ENCODE peak calls at places on chromosome 22, in ten cellular contexts. P is A549, I is GM12878, Y is adrenal gland, H is erythroblast, K is uterus, Z is transverse colon, L is spleen, D is lower leg skin, B is breast epithelium. N is an unnamed sample.

GRCh38 chr22:20567371-20567847 is 60.0 kb downstream of the MED15 start:
- DNase-seq in P (no peak), I (no peak), Y (no peak), H (no peak), K (no peak), Z (no peak), L (peak; percentile 32), D (no peak), B (peak; percentile 77), N (no peak)

GRCh38 chr22:27774200-27774599 is 27.4 kb downstream of the MN1 start:
- DNase-seq in P (no peak), I (no peak), Y (no peak), H (no peak), K (no peak), Z (no peak), L (no peak), D (no peak), B (no peak), N (no peak)

GRCh38 chr22:22939537-22940368 is 52.1 kb downstream of the IGLL5 start:
- DNase-seq in P (no peak), I (no peak), Y (no peak), H (no peak), K (no peak), Z (peak; percentile 10), L (peak; percentile 73), D (peak; percentile 31), B (no peak), N (no peak)

GRCh38 chr22:43882122-43882767 is 9.6 kb downstream of the PNPLA5 start:
- DNase-seq in P (no peak), I (no peak), Y (no peak), H (no peak), K (no peak), Z (no peak), L (peak; percentile 35), D (no peak), B (no peak), N (no peak)

GRCh38 chr22:29205598-29206371 is at the start of gene EMID1:
- DNase-seq in P (no peak), I (no peak), Y (peak; percentile 60), H (peak; percentile 86), K (peak; percentile 48), Z (peak; percentile 47), L (peak; percentile 84), D (no peak), B (no peak), N (no peak)

GRCh38 chr22:36081023-36081431 is 52.4 kb upstream of the RBFOX2 start:
- DNase-seq in P (no peak), I (no peak), Y (peak; percentile 62), H (no peak), K (no peak), Z (peak; percentile 26), L (no peak), D (no peak), B (no peak), N (no peak)

GRCh38 chr22:17726561-17727243 is 47.6 kb downstream of the BID start:
- DNase-seq in P (no peak), I (no peak), Y (peak; percentile 33), H (no peak), K (no peak), Z (no peak), L (no peak), D (peak; percentile 56), B (no peak), N (no peak)

GRCh38 chr22:24483966-24484545 is 11.1 kb upstream of the UPB1 start:
- DNase-seq in P (no peak), I (no peak), Y (no peak), H (no peak), K (no peak), Z (no peak), L (no peak), D (no peak), B (no peak), N (no peak)

DNA sequence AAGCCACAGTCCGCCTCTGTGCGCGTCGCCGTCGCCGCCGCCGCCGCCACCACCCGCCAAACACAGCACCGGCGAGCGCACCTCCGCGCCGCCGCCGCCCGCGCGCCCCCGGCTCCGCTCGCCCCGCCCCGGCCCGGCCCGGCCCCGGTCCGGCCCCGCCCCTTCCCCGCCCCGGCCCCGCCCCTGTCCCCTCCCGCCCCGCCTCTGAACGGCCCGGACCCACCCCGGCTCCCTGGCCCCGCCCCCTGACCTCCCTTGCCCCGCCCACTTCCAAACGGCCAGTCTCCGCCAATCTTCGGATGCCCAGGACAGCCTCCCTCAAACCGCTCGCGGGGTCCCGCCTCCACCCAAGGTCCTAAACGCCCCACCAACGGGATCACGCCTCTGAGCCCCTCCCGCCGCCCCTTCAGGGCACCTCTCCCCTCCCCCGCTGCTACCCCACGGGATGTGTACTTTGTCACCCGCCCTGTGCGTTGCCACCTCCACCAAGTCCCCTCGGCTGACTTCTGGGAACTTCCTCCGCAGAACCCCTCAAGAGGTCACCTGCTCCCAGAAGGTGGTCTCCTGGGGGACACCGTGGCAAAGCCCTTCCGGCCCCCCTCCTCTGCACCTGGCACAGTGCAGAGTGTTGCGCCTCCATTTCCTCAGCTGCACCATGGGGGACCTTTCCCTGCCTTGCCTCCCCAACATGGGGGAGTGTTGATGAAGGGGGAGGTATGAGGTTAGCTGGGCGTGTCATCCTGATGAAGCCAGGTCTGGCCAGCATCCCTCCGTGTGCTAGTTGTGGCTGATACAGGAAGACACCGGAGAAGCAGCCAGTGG is at the start of gene KIAA0930:
- DNase-seq in P (peak; percentile 67), I (no peak), Y (peak; percentile 78), H (peak; percentile 87), K (peak; percentile 84), Z (peak; percentile 88), L (peak; percentile 96), D (peak; percentile 96), B (peak; percentile 68), N (peak; percentile 69)
- TF ChIP-seq POLR2A in P (peak; percentile 22), I (peak; percentile 13), Y (no peak), H (no peak), K (no peak), Z (no peak), L (no peak), D (no peak), B (no peak), N (no peak)

DNA sequence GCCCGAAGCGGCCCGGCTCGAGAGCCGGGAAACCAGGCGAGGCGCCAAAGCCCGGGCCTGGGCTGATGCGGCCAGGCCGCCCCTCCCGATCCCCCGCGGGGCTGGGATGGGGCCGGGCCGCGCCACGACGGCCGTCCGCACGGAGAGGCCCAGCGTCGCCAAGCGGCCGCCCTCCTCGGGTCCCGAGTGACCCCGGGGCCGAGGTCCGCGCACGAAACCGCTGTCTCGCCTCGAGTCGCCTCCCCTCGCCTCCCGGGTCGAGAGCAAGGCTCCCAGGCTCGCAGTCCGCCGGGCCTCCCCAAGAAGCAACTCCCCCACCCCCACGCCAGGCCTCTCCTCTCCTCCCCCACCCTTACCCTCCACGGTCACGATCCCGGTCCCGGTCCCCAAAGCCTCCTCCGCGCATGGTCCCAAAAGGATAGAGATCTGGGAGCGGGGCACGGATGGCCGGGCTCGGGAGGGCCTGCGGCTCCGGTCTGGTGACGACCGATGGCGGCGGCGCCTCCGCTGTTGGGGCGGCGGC is 455 bp downstream of the DDX17 start:
- DNase-seq in P (peak; percentile 20), I (no peak), Y (peak; percentile 88), H (peak; percentile 92), K (peak; percentile 81), Z (peak; percentile 74), L (peak; percentile 91), D (peak; percentile 94), B (peak; percentile 63), N (peak; percentile 59)
- TF ChIP-seq POLR2A in P (peak; percentile 20), I (peak; percentile 61), Y (peak; percentile 83), H (no peak), K (peak; percentile 59), Z (no peak), L (no peak), D (no peak), B (peak; percentile 42), N (no peak)

DNA sequence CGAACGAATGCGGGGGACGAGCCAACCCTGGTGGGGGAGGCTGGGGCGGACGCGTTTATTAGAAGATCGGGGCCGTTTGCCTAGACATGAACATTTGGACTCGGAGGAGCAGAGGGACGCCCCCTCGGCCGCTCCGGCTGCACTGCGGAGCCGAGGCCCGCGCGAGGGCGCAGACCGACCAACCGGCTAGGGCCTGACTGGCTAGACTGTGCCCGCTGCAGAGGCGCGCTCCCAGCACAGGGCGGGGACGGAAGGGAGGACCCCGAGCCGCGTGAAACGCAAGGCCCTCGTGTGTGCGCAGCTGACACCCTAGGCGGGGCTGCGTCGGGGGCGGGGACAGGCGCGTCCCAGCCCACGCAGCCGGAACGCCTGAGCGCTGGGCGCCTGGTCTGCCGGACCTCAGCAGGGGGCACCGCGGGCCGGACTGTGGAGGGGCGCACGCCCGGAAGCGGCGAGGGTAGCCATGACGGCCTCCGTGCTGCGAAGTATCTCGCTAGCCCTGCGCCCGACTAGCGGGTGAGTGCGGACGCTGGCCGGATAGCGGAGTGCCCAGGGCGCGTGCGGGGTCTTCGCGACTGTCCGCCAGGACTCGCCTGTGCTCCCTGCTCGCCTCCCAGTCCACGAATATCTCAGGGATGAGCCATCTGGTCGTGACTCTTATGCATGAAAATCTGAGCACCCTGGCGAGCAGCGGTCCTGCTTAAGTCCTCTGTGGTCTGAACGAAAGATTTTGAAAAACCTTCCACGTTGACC is at the start of gene MRPL40:
- DNase-seq in P (peak; percentile 72), I (peak; percentile 76), Y (peak; percentile 95), H (peak; percentile 97), K (peak; percentile 94), Z (peak; percentile 95), L (peak; percentile 99), D (peak; percentile 98), B (peak; percentile 86), N (peak; percentile 93)
- TF ChIP-seq POLR2A in P (peak; percentile 82), I (peak; percentile 93), Y (peak; percentile 54), H (peak; percentile 99), K (peak; percentile 85), Z (peak; percentile 94), L (peak; percentile 87), D (no peak), B (peak; percentile 81), N (peak; percentile 95)

GRCh38 chr22:50582562-50583293 is at the start of gene CHKB:
- DNase-seq in P (peak; percentile 96), I (peak; percentile 80), Y (peak; percentile 99), H (peak; percentile 98), K (peak; percentile 99), Z (peak; percentile 99), L (peak; percentile 100), D (peak; percentile 99), B (peak; percentile 98), N (peak; percentile 97)
- TF ChIP-seq POLR2A in P (peak; percentile 56), I (peak; percentile 86), Y (peak; percentile 85), H (peak; percentile 80), K (peak; percentile 95), Z (peak; percentile 86), L (no peak), D (no peak), B (peak; percentile 69), N (peak; percentile 96)